ENCODE peak calls at places on chromosome 10, in ten cellular contexts. P is upper lobe of left lung; Z is NCI-H460; K is myocyte; V is lower lobe of right lung; F is naive thymus-derived CD8-positive, alpha-beta T cell; E is NCI-H748 treated with DMSO at 0.1 percent for 48 hours; A is T follicular helper cell; I is mucosa of gallbladder; T is osteocyte. O is an unnamed sample.
A peak's percentile ranks its signal among the peaks of the same experiment; 100 is the strongest.

GRCh38 chr10:17265468-17265867 is 37.4 kb downstream of the VIM start:
- DNase-seq in E (no peak), F (no peak), V (no peak), T (no peak), P (no peak), K (no peak), Z (no peak), A (no peak), I (no peak), O (no peak)

GRCh38 chr10:125235093-125236069 is 75.0 kb upstream of the CTBP2 start:
- DNase-seq in K (peak; percentile 64), P (no peak), E (no peak), I (no peak), T (peak; percentile 30), V (no peak), F (no peak), A (no peak), Z (no peak), O (no peak)

GRCh38 chr10:130491698-130492050 is 355.5 kb downstream of the GLRX3 start:
- DNase-seq in K (no peak), V (no peak), T (no peak), Z (no peak), E (no peak), I (no peak), P (peak; percentile 11), A (no peak), F (no peak), O (no peak)

GRCh38 chr10:33336606-33337334 is 2.3 kb upstream of the NRP1 start:
- DNase-seq in E (peak; percentile 71), I (peak; percentile 20), K (peak; percentile 54), A (no peak), Z (no peak), T (peak; percentile 87), P (no peak), F (no peak), V (peak; percentile 56), O (no peak)

GRCh38 chr10:28991738-28992270 is 297.1 kb upstream of the LYZL1 start:
- DNase-seq in E (peak; percentile 64), A (peak; percentile 5), F (no peak), P (peak; percentile 34), K (peak; percentile 65), T (no peak), Z (peak; percentile 33), I (no peak), V (no peak), O (peak; percentile 38)

GRCh38 chr10:96222441-96222840 is 48.9 kb downstream of the BLNK start:
- DNase-seq in P (no peak), Z (no peak), K (no peak), I (no peak), V (no peak), F (no peak), A (no peak), E (no peak), T (no peak), O (no peak)

GRCh38 chr10:86687750-86688149 is 19.4 kb downstream of the LDB3 start:
- DNase-seq in P (no peak), A (no peak), I (no peak), F (no peak), T (no peak), V (no peak), K (no peak), E (no peak), Z (no peak), O (no peak)

GRCh38 chr10:75405201-75406143 is 3.9 kb upstream of the ZNF503 start:
- DNase-seq in F (no peak), Z (no peak), P (peak; percentile 72), T (no peak), E (peak; percentile 13), I (no peak), K (no peak), A (no peak), V (peak; percentile 76), O (no peak)

GRCh38 chr10:85612378-85612775 is 754.2 kb downstream of the GRID1 start:
- DNase-seq in I (no peak), Z (no peak), E (no peak), K (no peak), A (peak; percentile 25), V (no peak), F (peak; percentile 41), T (peak; percentile 51), P (no peak), O (no peak)

GRCh38 chr10:119620771-119621384 is 24.1 kb upstream of the TIAL1 start:
- DNase-seq in I (no peak), F (no peak), P (no peak), V (no peak), E (no peak), A (no peak), Z (no peak), K (no peak), T (no peak), O (no peak)

GRCh38 chr10:17022399-17022798 is 107.2 kb downstream of the CUBN start:
- DNase-seq in F (no peak), E (no peak), K (no peak), Z (no peak), A (no peak), V (no peak), I (no peak), P (no peak), T (no peak), O (no peak)

GRCh38 chr10:63515002-63515763 is 6.0 kb upstream of the REEP3 start:
- DNase-seq in P (no peak), Z (no peak), F (no peak), V (no peak), T (no peak), E (no peak), I (no peak), A (no peak), K (peak; percentile 75), O (no peak)

GRCh38 chr10:73995035-73995358 is 2.9 kb upstream of the VCL start:
- DNase-seq in F (no peak), E (no peak), P (no peak), V (no peak), T (no peak), Z (no peak), A (no peak), K (no peak), I (no peak), O (no peak)

GRCh38 chr10:89086801-89087513 is 96.4 kb downstream of the FAS start:
- DNase-seq in F (no peak), E (no peak), P (peak; percentile 68), I (peak; percentile 58), V (peak; percentile 75), T (no peak), Z (peak; percentile 27), A (no peak), K (peak; percentile 94), O (no peak)

GRCh38 chr10:99548041-99548530 is 15.3 kb downstream of the NKX2-3 start:
- DNase-seq in I (no peak), E (no peak), T (no peak), V (no peak), P (no peak), K (peak; percentile 56), Z (peak; percentile 25), A (no peak), F (no peak), O (peak; percentile 3)

GRCh38 chr10:38027992-38028391 is 17.5 kb downstream of the ZNF33A start:
- DNase-seq in F (no peak), V (no peak), Z (no peak), I (no peak), P (no peak), A (no peak), K (no peak), T (no peak), E (no peak), O (no peak)

GRCh38 chr10:74913321-74913980 is 87.1 kb downstream of the KAT6B start:
- DNase-seq in P (no peak), Z (no peak), A (no peak), K (no peak), T (no peak), I (no peak), V (no peak), E (no peak), F (no peak), O (no peak)

GRCh38 chr10:119595134-119595714 is 1.5 kb downstream of the TIAL1 start:
- DNase-seq in T (no peak), F (no peak), Z (no peak), E (no peak), I (peak; percentile 25), P (no peak), A (no peak), V (no peak), K (peak; percentile 26), O (no peak)

GRCh38 chr10:68153473-68154210 is 44.4 kb downstream of the MYPN start:
- DNase-seq in Z (peak; percentile 99), T (no peak), F (no peak), A (no peak), P (no peak), K (peak; percentile 98), V (no peak), E (no peak), I (peak; percentile 65), O (peak; percentile 68)

GRCh38 chr10:130553846-130554245 is 417.7 kb downstream of the GLRX3 start:
- DNase-seq in I (no peak), V (no peak), F (no peak), E (peak; percentile 4), Z (no peak), K (no peak), T (no peak), A (no peak), P (no peak), O (no peak)

GRCh38 chr10:24375510-24375909 is 166.6 kb downstream of the KIAA1217 start:
- DNase-seq in Z (no peak), F (no peak), P (no peak), T (no peak), K (no peak), V (no peak), I (no peak), A (no peak), E (no peak), O (no peak)

GRCh38 chr10:6202098-6202683 is 541 bp upstream of the PFKFB3 start:
- DNase-seq in A (no peak), K (no peak), I (no peak), Z (no peak), T (no peak), V (no peak), P (no peak), F (no peak), E (no peak), O (no peak)

GRCh38 chr10:75408911-75409885 is 7.6 kb upstream of the ZNF503 start:
- DNase-seq in E (peak; percentile 52), F (peak; percentile 44), I (peak; percentile 70), K (peak; percentile 57), V (peak; percentile 87), T (no peak), A (no peak), Z (peak; percentile 60), P (peak; percentile 83), O (peak; percentile 74)

GRCh38 chr10:95445223-95445836 is 115.8 kb downstream of the SORBS1 start:
- DNase-seq in I (peak; percentile 83), Z (peak; percentile 16), F (no peak), P (peak; percentile 83), A (no peak), T (no peak), E (no peak), K (peak; percentile 76), V (peak; percentile 64), O (no peak)

GRCh38 chr10:69728335-69728861 is 73.3 kb upstream of the COL13A1 start:
- DNase-seq in E (no peak), Z (no peak), V (no peak), A (no peak), T (no peak), F (no peak), P (no peak), K (no peak), I (no peak), O (no peak)

GRCh38 chr10:34223658-34224057 is 591.4 kb downstream of the PARD3 start:
- DNase-seq in E (no peak), K (no peak), I (no peak), T (no peak), P (no peak), F (no peak), V (no peak), Z (no peak), A (no peak), O (no peak)

GRCh38 chr10:133014416-133015210 is 72.2 kb upstream of the CFAP46 start:
- DNase-seq in P (no peak), Z (no peak), T (no peak), I (no peak), V (no peak), E (no peak), K (no peak), F (no peak), A (no peak), O (no peak)

GRCh38 chr10:12332572-12333381 is 16.6 kb upstream of the CAMK1D start:
- DNase-seq in T (no peak), V (no peak), P (no peak), A (no peak), K (no peak), E (no peak), Z (no peak), F (no peak), I (no peak), O (no peak)